ENCODE peak calls at places on chromosomes 4 and X, in seven cellular contexts. One of them, this sample, is unnamed.

GRCh38 chrX:139126493-139126892 is 404.0 kb upstream of the F9 start:
- DNase-seq in trophoblast cell: no peak
- DNase-seq in IMR-90: no peak
- DNase-seq in H1: peak
- DNase-seq in mesendoderm: peak
- DNase-seq in neuronal stem cell: peak
- DNase-seq in mesenchymal stem cell: no peak
- DNase-seq in this sample: peak

GRCh38 chr4:111602848-111603247 is 542.4 kb upstream of the FAM241A start:
- DNase-seq in trophoblast cell: no peak
- DNase-seq in neuronal stem cell: no peak
- DNase-seq in mesenchymal stem cell: peak
- DNase-seq in H1: no peak
- DNase-seq in IMR-90: peak
- DNase-seq in mesendoderm: no peak
- DNase-seq in this sample: no peak

GRCh38 chr4:120070191-120070590 is 3.5 kb upstream of the MAD2L1 start:
- DNase-seq in mesenchymal stem cell: no peak
- DNase-seq in IMR-90: peak
- DNase-seq in mesendoderm: no peak
- DNase-seq in H1: no peak
- DNase-seq in trophoblast cell: no peak
- DNase-seq in neuronal stem cell: no peak
- DNase-seq in this sample: no peak

GRCh38 chr4:82136161-82136801 is 237.5 kb downstream of the HNRNPD start:
- DNase-seq in trophoblast cell: no peak
- DNase-seq in mesendoderm: no peak
- DNase-seq in IMR-90: no peak
- DNase-seq in neuronal stem cell: no peak
- DNase-seq in mesenchymal stem cell: no peak
- DNase-seq in H1: no peak
- DNase-seq in this sample: no peak

GRCh38 chr4:182192511-182193181 is 50.6 kb upstream of the TENM3 start:
- DNase-seq in trophoblast cell: peak
- DNase-seq in H1: no peak
- DNase-seq in mesenchymal stem cell: no peak
- DNase-seq in IMR-90: peak
- DNase-seq in neuronal stem cell: no peak
- DNase-seq in mesendoderm: no peak
- DNase-seq in this sample: no peak

GRCh38 chrX:11375614-11376119 is 82.5 kb downstream of the AMELX start:
- DNase-seq in H1: no peak
- DNase-seq in IMR-90: no peak
- DNase-seq in neuronal stem cell: no peak
- DNase-seq in mesendoderm: no peak
- DNase-seq in trophoblast cell: no peak
- DNase-seq in mesenchymal stem cell: no peak
- DNase-seq in this sample: no peak

GRCh38 chrX:102714994-102715393 is 2.7 kb downstream of the GPRASP2 start:
- DNase-seq in IMR-90: no peak
- DNase-seq in H1: no peak
- DNase-seq in neuronal stem cell: no peak
- DNase-seq in mesenchymal stem cell: no peak
- DNase-seq in trophoblast cell: no peak
- DNase-seq in mesendoderm: peak
- DNase-seq in this sample: peak

GRCh38 chr4:98421106-98421505 is 159.9 kb downstream of the RAP1GDS1 start:
- DNase-seq in IMR-90: peak
- DNase-seq in mesenchymal stem cell: peak
- DNase-seq in neuronal stem cell: no peak
- DNase-seq in trophoblast cell: peak
- DNase-seq in mesendoderm: no peak
- DNase-seq in H1: no peak
- DNase-seq in this sample: no peak

GRCh38 chr4:115780268-115780667 is 666.8 kb upstream of the NDST4 start:
- DNase-seq in neuronal stem cell: no peak
- DNase-seq in mesenchymal stem cell: no peak
- DNase-seq in trophoblast cell: no peak
- DNase-seq in IMR-90: no peak
- DNase-seq in mesendoderm: no peak
- DNase-seq in H1: no peak
- DNase-seq in this sample: no peak

GRCh38 chr4:3445111-3445820 is 3.5 kb downstream of the HGFAC start:
- DNase-seq in IMR-90: no peak
- DNase-seq in trophoblast cell: no peak
- DNase-seq in neuronal stem cell: no peak
- DNase-seq in mesendoderm: no peak
- DNase-seq in H1: no peak
- DNase-seq in mesenchymal stem cell: no peak
- DNase-seq in this sample: no peak

GRCh38 chr4:182715548-182715947 is 201.6 kb downstream of the DCTD start:
- DNase-seq in neuronal stem cell: no peak
- DNase-seq in IMR-90: no peak
- DNase-seq in mesendoderm: peak
- DNase-seq in mesenchymal stem cell: no peak
- DNase-seq in trophoblast cell: no peak
- DNase-seq in H1: no peak
- DNase-seq in this sample: no peak

GRCh38 chr4:85543832-85544231 is 68.9 kb downstream of the ARHGAP24 start:
- DNase-seq in IMR-90: peak
- DNase-seq in trophoblast cell: no peak
- DNase-seq in mesenchymal stem cell: peak
- DNase-seq in H1: no peak
- DNase-seq in neuronal stem cell: no peak
- DNase-seq in mesendoderm: peak
- DNase-seq in this sample: no peak

GRCh38 chr4:123399638-123400358 is 3.2 kb downstream of the SPRY1 start:
- DNase-seq in IMR-90: no peak
- DNase-seq in mesendoderm: peak
- DNase-seq in mesenchymal stem cell: peak
- DNase-seq in H1: no peak
- DNase-seq in trophoblast cell: no peak
- DNase-seq in neuronal stem cell: no peak
- DNase-seq in this sample: no peak

GRCh38 chr4:97235516-97235915 is 907.8 kb downstream of the STPG2 start:
- DNase-seq in IMR-90: no peak
- DNase-seq in mesenchymal stem cell: no peak
- DNase-seq in trophoblast cell: no peak
- DNase-seq in H1: no peak
- DNase-seq in neuronal stem cell: peak
- DNase-seq in mesendoderm: peak
- DNase-seq in this sample: peak

GRCh38 chrX:81195712-81196111 is 6.0 kb downstream of the HMGN5 start:
- DNase-seq in mesenchymal stem cell: peak
- DNase-seq in mesendoderm: peak
- DNase-seq in IMR-90: peak
- DNase-seq in trophoblast cell: peak
- DNase-seq in H1: no peak
- DNase-seq in neuronal stem cell: peak
- DNase-seq in this sample: peak

GRCh38 chr4:94834496-94834895 is 76.7 kb downstream of the BMPR1B start:
- DNase-seq in neuronal stem cell: no peak
- DNase-seq in trophoblast cell: no peak
- DNase-seq in IMR-90: no peak
- DNase-seq in mesenchymal stem cell: no peak
- DNase-seq in mesendoderm: no peak
- DNase-seq in H1: no peak
- DNase-seq in this sample: no peak

GRCh38 chr4:26256016-26256415 is 64.8 kb upstream of the RBPJ start:
- DNase-seq in mesenchymal stem cell: no peak
- DNase-seq in trophoblast cell: no peak
- DNase-seq in neuronal stem cell: no peak
- DNase-seq in IMR-90: peak
- DNase-seq in H1: no peak
- DNase-seq in mesendoderm: no peak
- DNase-seq in this sample: no peak

GRCh38 chrX:140764401-140764919 is 54.9 kb downstream of the LINC00632 start:
- DNase-seq in IMR-90: peak
- DNase-seq in mesendoderm: peak
- DNase-seq in H1: peak
- DNase-seq in mesenchymal stem cell: peak
- DNase-seq in trophoblast cell: no peak
- DNase-seq in neuronal stem cell: no peak
- DNase-seq in this sample: peak

GRCh38 chr4:3879681-3880594 is 113.8 kb downstream of the ADRA2C start:
- DNase-seq in IMR-90: no peak
- DNase-seq in mesendoderm: no peak
- DNase-seq in H1: no peak
- DNase-seq in mesenchymal stem cell: no peak
- DNase-seq in trophoblast cell: no peak
- DNase-seq in neuronal stem cell: no peak
- DNase-seq in this sample: no peak

GRCh38 chrX:155026727-155027508 is at the start of gene FUNDC2:
- DNase-seq in mesendoderm: peak
- DNase-seq in mesenchymal stem cell: peak
- DNase-seq in neuronal stem cell: peak
- DNase-seq in trophoblast cell: peak
- DNase-seq in H1: peak
- DNase-seq in IMR-90: peak
- DNase-seq in this sample: peak

GRCh38 chr4:38663801-38664703 is at the start of gene KLF3:
- DNase-seq in neuronal stem cell: peak
- DNase-seq in IMR-90: peak
- DNase-seq in H1: no peak
- DNase-seq in trophoblast cell: peak
- DNase-seq in mesendoderm: peak
- DNase-seq in mesenchymal stem cell: peak
- DNase-seq in this sample: peak

GRCh38 chr4:120331486-120332281 is 265.0 kb upstream of the MAD2L1 start:
- DNase-seq in mesenchymal stem cell: peak
- DNase-seq in neuronal stem cell: no peak
- DNase-seq in mesendoderm: no peak
- DNase-seq in IMR-90: no peak
- DNase-seq in trophoblast cell: no peak
- DNase-seq in H1: no peak
- DNase-seq in this sample: no peak

GRCh38 chr4:123547167-123547817 is 150.7 kb downstream of the SPRY1 start:
- DNase-seq in mesenchymal stem cell: no peak
- DNase-seq in mesendoderm: peak
- DNase-seq in trophoblast cell: peak
- DNase-seq in neuronal stem cell: no peak
- DNase-seq in IMR-90: no peak
- DNase-seq in H1: peak
- DNase-seq in this sample: peak

GRCh38 chr4:1094336-1094690 is 19.1 kb downstream of the RNF212 start:
- DNase-seq in IMR-90: no peak
- DNase-seq in trophoblast cell: no peak
- DNase-seq in H1: no peak
- DNase-seq in neuronal stem cell: no peak
- DNase-seq in mesendoderm: no peak
- DNase-seq in mesenchymal stem cell: no peak
- DNase-seq in this sample: no peak

GRCh38 chr4:1093391-1094335 is 19.7 kb downstream of the RNF212 start:
- DNase-seq in trophoblast cell: no peak
- DNase-seq in IMR-90: no peak
- DNase-seq in mesendoderm: no peak
- DNase-seq in H1: no peak
- DNase-seq in mesenchymal stem cell: no peak
- DNase-seq in neuronal stem cell: no peak
- DNase-seq in this sample: peak

GRCh38 chr4:1092026-1092982 is 21.1 kb downstream of the RNF212 start:
- DNase-seq in IMR-90: no peak
- DNase-seq in H1: no peak
- DNase-seq in mesenchymal stem cell: no peak
- DNase-seq in trophoblast cell: no peak
- DNase-seq in mesendoderm: no peak
- DNase-seq in neuronal stem cell: no peak
- DNase-seq in this sample: peak

GRCh38 chr4:1091561-1091995 is 21.8 kb downstream of the RNF212 start:
- DNase-seq in H1: no peak
- DNase-seq in neuronal stem cell: no peak
- DNase-seq in mesendoderm: no peak
- DNase-seq in IMR-90: no peak
- DNase-seq in trophoblast cell: no peak
- DNase-seq in mesenchymal stem cell: no peak
- DNase-seq in this sample: peak

GRCh38 chr4:1092983-1093361 is 20.4 kb downstream of the RNF212 start:
- DNase-seq in mesenchymal stem cell: no peak
- DNase-seq in mesendoderm: no peak
- DNase-seq in trophoblast cell: no peak
- DNase-seq in IMR-90: no peak
- DNase-seq in neuronal stem cell: no peak
- DNase-seq in H1: no peak
- DNase-seq in this sample: no peak
- H2BK120ac ChIP-seq in mesenchymal stem cell: no peak
- H2BK120ac ChIP-seq in mesendoderm: no peak
- H2BK120ac ChIP-seq in trophoblast cell: no peak
- H2BK120ac ChIP-seq in IMR-90: no peak
- H2BK120ac ChIP-seq in neuronal stem cell: no peak
- H2BK120ac ChIP-seq in H1: no peak
- H2BK120ac ChIP-seq in this sample: no peak

GRCh38 chr4:20026456-20026855 is 225.2 kb upstream of the SLIT2 start:
- DNase-seq in neuronal stem cell: no peak
- DNase-seq in mesendoderm: no peak
- DNase-seq in trophoblast cell: no peak
- DNase-seq in mesenchymal stem cell: no peak
- DNase-seq in H1: no peak
- DNase-seq in IMR-90: peak
- DNase-seq in this sample: no peak

GRCh38 chr4:20030108-20030507 is 221.6 kb upstream of the SLIT2 start:
- DNase-seq in neuronal stem cell: no peak
- DNase-seq in mesendoderm: no peak
- DNase-seq in trophoblast cell: no peak
- DNase-seq in IMR-90: no peak
- DNase-seq in mesenchymal stem cell: no peak
- DNase-seq in H1: no peak
- DNase-seq in this sample: no peak

GRCh38 chr4:20028694-20029093 is 223.0 kb upstream of the SLIT2 start:
- DNase-seq in mesendoderm: no peak
- DNase-seq in neuronal stem cell: no peak
- DNase-seq in H1: no peak
- DNase-seq in trophoblast cell: no peak
- DNase-seq in mesenchymal stem cell: no peak
- DNase-seq in IMR-90: peak
- DNase-seq in this sample: no peak
- H2BK120ac ChIP-seq in mesendoderm: no peak
- H2BK120ac ChIP-seq in neuronal stem cell: no peak
- H2BK120ac ChIP-seq in H1: no peak
- H2BK120ac ChIP-seq in trophoblast cell: no peak
- H2BK120ac ChIP-seq in mesenchymal stem cell: no peak
- H2BK120ac ChIP-seq in IMR-90: no peak
- H2BK120ac ChIP-seq in this sample: no peak

DNA sequence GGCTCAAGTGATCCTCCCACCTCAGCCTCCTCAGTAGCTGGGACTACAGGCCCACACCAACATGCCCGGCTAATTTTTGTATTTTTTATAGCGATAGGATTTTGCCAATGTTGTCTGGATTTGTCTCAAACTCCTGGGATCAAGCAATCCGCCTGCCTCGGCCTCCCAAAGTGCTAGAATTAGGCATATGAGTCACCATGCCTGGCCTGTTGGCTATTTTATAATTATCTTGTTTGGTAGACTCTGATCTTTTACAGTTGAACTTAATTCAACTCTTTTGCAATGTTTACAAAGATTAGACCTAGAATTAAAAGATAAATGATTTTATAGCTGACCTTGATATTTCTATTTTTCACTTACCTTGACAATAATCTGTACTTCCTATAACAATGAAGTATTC is 18.0 kb downstream of the DCK start:
- DNase-seq in mesendoderm: no peak
- DNase-seq in neuronal stem cell: no peak
- DNase-seq in H1: no peak
- DNase-seq in mesenchymal stem cell: no peak
- DNase-seq in trophoblast cell: no peak
- DNase-seq in IMR-90: no peak
- DNase-seq in this sample: no peak
- H2BK120ac ChIP-seq in mesendoderm: no peak
- H2BK120ac ChIP-seq in neuronal stem cell: no peak
- H2BK120ac ChIP-seq in H1: no peak
- H2BK120ac ChIP-seq in mesenchymal stem cell: no peak
- H2BK120ac ChIP-seq in trophoblast cell: no peak
- H2BK120ac ChIP-seq in IMR-90: no peak
- H2BK120ac ChIP-seq in this sample: no peak

GRCh38 chrX:2550288-2551020 is 49.7 kb upstream of the DHRSX start:
- DNase-seq in IMR-90: no peak
- DNase-seq in trophoblast cell: peak
- DNase-seq in H1: no peak
- DNase-seq in mesendoderm: no peak
- DNase-seq in neuronal stem cell: no peak
- DNase-seq in mesenchymal stem cell: no peak
- DNase-seq in this sample: no peak
- H2BK120ac ChIP-seq in IMR-90: no peak
- H2BK120ac ChIP-seq in trophoblast cell: no peak
- H2BK120ac ChIP-seq in H1: peak
- H2BK120ac ChIP-seq in mesendoderm: no peak
- H2BK120ac ChIP-seq in neuronal stem cell: no peak
- H2BK120ac ChIP-seq in mesenchymal stem cell: no peak
- H2BK120ac ChIP-seq in this sample: no peak